ENCODE peak calls at places on chromosomes 12 and 14, in four cellular contexts. One of them, this sample, is unnamed.
A peak's percentile ranks its signal among the peaks of the same experiment; 100 is the strongest.

GRCh38 chr14:52546318-52546670 is 6.0 kb downstream of the TXNDC16 start:
- DNase-seq in HCT116: no peak
- DNase-seq in K562: no peak
- DNase-seq in A549: no peak
- DNase-seq in this sample: no peak

GRCh38 chr12:12899530-12900380 is 8.4 kb downstream of the GPRC5A start:
- DNase-seq in HCT116: no peak
- DNase-seq in K562: no peak
- DNase-seq in A549: peak; percentile 76
- DNase-seq in this sample: no peak

GRCh38 chr14:52395728-52396127 is 81.6 kb downstream of the PTGER2 start:
- DNase-seq in HCT116: no peak
- DNase-seq in K562: no peak
- DNase-seq in A549: no peak
- DNase-seq in this sample: no peak

GRCh38 chr14:34911209-34912150 is 36.3 kb upstream of the BAZ1A start:
- DNase-seq in HCT116: no peak
- DNase-seq in K562: no peak
- DNase-seq in A549: no peak
- DNase-seq in this sample: no peak

GRCh38 chr14:63992858-63993257 is 140.1 kb downstream of the SYNE2 start:
- DNase-seq in HCT116: no peak
- DNase-seq in K562: no peak
- DNase-seq in A549: no peak
- DNase-seq in this sample: no peak

GRCh38 chr12:94941440-94941862 is 62.0 kb downstream of the NDUFA12 start:
- DNase-seq in HCT116: no peak
- DNase-seq in K562: peak; percentile 21
- DNase-seq in A549: peak; percentile 63
- DNase-seq in this sample: peak; percentile 33

GRCh38 chr14:85607571-85608219 is 77.8 kb downstream of the FLRT2 start:
- DNase-seq in HCT116: no peak
- DNase-seq in K562: no peak
- DNase-seq in A549: peak; percentile 3
- DNase-seq in this sample: no peak

GRCh38 chr14:53214384-53214783 is 61.3 kb upstream of the DDHD1 start:
- DNase-seq in HCT116: no peak
- DNase-seq in K562: no peak
- DNase-seq in A549: no peak
- DNase-seq in this sample: no peak

GRCh38 chr14:92323916-92324818 is 1.2 kb downstream of the SLC24A4 start:
- DNase-seq in HCT116: no peak
- DNase-seq in K562: no peak
- DNase-seq in A549: no peak
- DNase-seq in this sample: no peak

GRCh38 chr12:38162013-38162412 is 154.6 kb upstream of the ALG10B start:
- DNase-seq in HCT116: no peak
- DNase-seq in K562: no peak
- DNase-seq in A549: no peak
- DNase-seq in this sample: no peak

GRCh38 chr14:101361451-101362433 is 199.6 kb upstream of the DIO3 start:
- DNase-seq in HCT116: no peak
- DNase-seq in K562: peak; percentile 19
- DNase-seq in A549: no peak
- DNase-seq in this sample: no peak

GRCh38 chr12:83106873-83107272 is 420.2 kb downstream of the TMTC2 start:
- DNase-seq in HCT116: no peak
- DNase-seq in K562: no peak
- DNase-seq in A549: peak; percentile 11
- DNase-seq in this sample: no peak

GRCh38 chr12:96239711-96240234 is 45.6 kb downstream of the ELK3 start:
- DNase-seq in HCT116: no peak
- DNase-seq in K562: no peak
- DNase-seq in A549: no peak
- DNase-seq in this sample: peak; percentile 91

GRCh38 chr12:89673603-89674002 is 35.0 kb downstream of the ATP2B1 start:
- DNase-seq in HCT116: no peak
- DNase-seq in K562: no peak
- DNase-seq in A549: no peak
- DNase-seq in this sample: no peak

GRCh38 chr14:90732142-90732541 is 84.1 kb downstream of the TTC7B start:
- DNase-seq in HCT116: no peak
- DNase-seq in K562: no peak
- DNase-seq in A549: no peak
- DNase-seq in this sample: no peak

GRCh38 chr14:74245292-74245691 is 6.0 kb downstream of the VSX2 start:
- DNase-seq in HCT116: no peak
- DNase-seq in K562: no peak
- DNase-seq in A549: no peak
- DNase-seq in this sample: no peak

GRCh38 chr12:23906329-23906728 is 43.1 kb downstream of the SOX5 start:
- DNase-seq in HCT116: no peak
- DNase-seq in K562: no peak
- DNase-seq in A549: no peak
- DNase-seq in this sample: no peak

GRCh38 chr12:107236824-107237467 is 143.6 kb upstream of the CRY1 start:
- DNase-seq in HCT116: no peak
- DNase-seq in K562: no peak
- DNase-seq in A549: no peak
- DNase-seq in this sample: no peak

GRCh38 chr14:51382506-51382905 is 142.5 kb downstream of the TMX1 start:
- DNase-seq in HCT116: no peak
- DNase-seq in K562: no peak
- DNase-seq in A549: no peak
- DNase-seq in this sample: no peak

GRCh38 chr12:66127695-66128094 is 2.9 kb downstream of the LLPH start:
- DNase-seq in HCT116: no peak
- DNase-seq in K562: no peak
- DNase-seq in A549: no peak
- DNase-seq in this sample: no peak

GRCh38 chr12:31020385-31021166 is 53.1 kb upstream of the DDX11 start:
- DNase-seq in HCT116: no peak
- DNase-seq in K562: no peak
- DNase-seq in A549: no peak
- DNase-seq in this sample: no peak

GRCh38 chr12:76023069-76023690 is 8.4 kb downstream of the PHLDA1 start:
- DNase-seq in HCT116: no peak
- DNase-seq in K562: no peak
- DNase-seq in A549: no peak
- DNase-seq in this sample: no peak

GRCh38 chr12:76024102-76024781 is 7.3 kb downstream of the PHLDA1 start:
- DNase-seq in HCT116: no peak
- DNase-seq in K562: no peak
- DNase-seq in A549: no peak
- DNase-seq in this sample: no peak

GRCh38 chr12:76026643-76027063 is 4.9 kb downstream of the PHLDA1 start:
- DNase-seq in HCT116: no peak
- DNase-seq in K562: no peak
- DNase-seq in A549: peak; percentile 71
- DNase-seq in this sample: no peak

GRCh38 chr12:76024942-76025600 is 6.5 kb downstream of the PHLDA1 start:
- DNase-seq in HCT116: no peak
- DNase-seq in K562: no peak
- DNase-seq in A549: peak; percentile 81
- DNase-seq in this sample: no peak

DNA sequence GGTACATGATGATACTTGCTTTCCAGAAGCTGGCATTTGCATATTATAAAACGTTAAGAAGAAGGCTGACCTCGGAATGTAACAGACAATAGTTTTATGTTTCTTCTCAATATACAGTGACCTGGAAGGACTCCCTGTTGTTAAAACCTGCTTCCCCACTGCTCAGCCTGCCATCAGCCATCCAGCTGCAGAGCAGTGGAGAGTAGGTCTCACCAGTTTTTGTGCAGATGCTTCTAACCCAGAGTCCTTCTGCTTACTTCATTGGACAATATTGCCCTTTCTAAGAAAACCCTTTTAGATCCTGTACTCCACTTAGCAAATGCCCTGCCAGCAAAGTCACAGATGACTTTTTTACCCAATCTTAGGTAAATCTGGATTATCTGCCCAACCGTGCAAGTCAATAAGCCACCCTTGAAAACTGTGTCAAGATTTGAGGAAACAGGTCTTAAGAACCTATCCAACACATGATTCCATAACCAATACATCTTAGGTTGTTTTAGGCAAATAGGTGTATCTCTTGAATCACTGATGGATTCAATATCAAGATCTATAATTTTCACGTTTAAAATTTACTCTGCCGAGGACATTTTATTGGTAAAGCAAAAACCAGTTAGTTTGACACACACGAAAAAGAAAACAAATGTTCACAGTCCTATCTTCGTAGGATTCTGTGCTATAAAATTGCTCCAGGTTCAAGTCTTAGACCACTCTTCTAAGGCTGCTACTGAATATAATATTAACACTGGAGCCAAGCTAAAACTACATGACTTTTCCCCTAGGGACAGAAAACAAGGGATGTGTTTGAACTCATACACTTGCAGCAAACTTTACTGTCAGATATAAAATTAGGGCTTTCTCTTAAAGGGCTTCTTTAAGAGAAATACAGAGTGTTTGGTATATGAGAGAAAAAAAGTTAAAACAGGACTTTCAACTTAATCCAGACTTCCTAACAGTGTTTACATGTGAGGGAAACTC is 5.7 kb downstream of the PHLDA1 start:
- DNase-seq in HCT116: no peak
- DNase-seq in K562: no peak
- DNase-seq in A549: peak; percentile 70
- DNase-seq in this sample: no peak
- TF ChIP-seq MAX in HCT116: no peak
- TF ChIP-seq MAX in K562: no peak
- TF ChIP-seq MAX in A549: no peak
- TF ChIP-seq MAX in this sample: no peak

GRCh38 chr14:59217011-59217410 is 28.5 kb downstream of the DAAM1 start:
- DNase-seq in HCT116: no peak
- DNase-seq in K562: no peak
- DNase-seq in A549: no peak
- DNase-seq in this sample: no peak

GRCh38 chr14:59214702-59215302 is 26.3 kb downstream of the DAAM1 start:
- DNase-seq in HCT116: no peak
- DNase-seq in K562: no peak
- DNase-seq in A549: no peak
- DNase-seq in this sample: no peak

GRCh38 chr14:59215757-59216156 is 27.3 kb downstream of the DAAM1 start:
- DNase-seq in HCT116: no peak
- DNase-seq in K562: no peak
- DNase-seq in A549: no peak
- DNase-seq in this sample: no peak

GRCh38 chr14:59213368-59214315 is 25.2 kb downstream of the DAAM1 start:
- DNase-seq in HCT116: no peak
- DNase-seq in K562: no peak
- DNase-seq in A549: no peak
- DNase-seq in this sample: no peak

DNA sequence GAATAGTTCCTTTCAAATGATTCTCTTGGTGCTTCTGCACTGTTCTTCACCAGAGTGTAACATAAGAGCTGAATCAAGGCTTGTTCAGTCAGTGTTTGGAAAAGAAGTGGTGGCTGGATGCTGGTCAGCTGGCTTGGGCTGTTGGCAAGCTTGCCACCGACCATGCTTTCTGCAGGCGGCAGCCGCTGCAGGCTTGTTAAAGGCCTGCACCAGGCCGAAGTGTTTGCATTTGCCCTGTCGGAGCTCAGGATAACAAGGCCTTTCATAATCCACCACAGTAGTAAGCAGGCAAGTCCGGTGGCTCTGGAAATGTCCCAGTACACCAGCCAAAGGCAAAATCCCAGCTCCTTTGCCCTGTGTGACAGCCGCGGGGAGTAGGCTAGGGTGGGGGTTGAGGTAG is 26.9 kb downstream of the DAAM1 start:
- DNase-seq in HCT116: no peak
- DNase-seq in K562: no peak
- DNase-seq in A549: no peak
- DNase-seq in this sample: no peak
- TF ChIP-seq MAX in HCT116: no peak
- TF ChIP-seq MAX in K562: no peak
- TF ChIP-seq MAX in A549: no peak
- TF ChIP-seq MAX in this sample: peak; percentile 58

DNA sequence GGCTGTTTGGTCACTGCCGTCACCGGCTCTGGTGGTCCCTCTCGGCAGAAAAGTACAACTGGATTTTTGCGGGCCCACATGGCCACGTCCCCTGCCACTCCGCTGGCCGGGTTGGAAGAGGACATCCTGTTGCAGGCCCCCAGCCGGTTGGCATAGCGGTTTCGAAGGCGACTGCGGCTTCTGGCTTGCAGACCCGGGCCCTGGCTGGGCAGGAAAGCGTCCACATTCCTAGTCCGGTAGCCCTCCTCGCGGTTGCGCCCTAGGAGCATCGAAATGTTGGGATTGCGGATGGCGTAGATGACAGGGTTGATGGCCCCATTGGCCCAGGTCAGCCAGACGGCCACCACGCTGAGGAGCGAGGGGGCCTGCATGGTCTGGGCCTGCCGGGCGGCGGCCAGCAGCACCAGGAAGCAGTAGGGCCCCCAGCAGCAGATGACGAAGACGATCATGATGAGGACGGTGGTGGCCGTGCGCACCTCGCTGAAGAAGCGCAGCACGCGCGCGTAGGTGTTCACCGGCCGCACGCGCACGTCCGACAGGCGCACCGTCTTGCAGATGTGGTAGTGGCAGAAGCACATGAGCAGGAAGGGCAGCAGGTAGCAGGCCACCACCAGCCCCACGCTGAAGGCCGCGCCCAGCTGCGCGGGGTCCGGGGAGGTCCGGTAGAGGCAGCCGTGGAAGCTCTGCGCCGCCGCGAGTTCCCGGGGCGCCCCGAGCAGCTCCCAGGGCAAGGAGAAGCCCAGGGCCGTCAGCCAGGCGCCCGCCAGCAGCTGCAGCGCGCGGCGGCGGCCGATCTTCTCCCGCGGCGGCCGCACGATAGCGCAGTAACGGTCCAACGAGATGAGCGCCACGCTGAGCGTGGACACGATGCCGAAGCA is 1.2 kb downstream of the GPR135 start:
- DNase-seq in HCT116: no peak
- DNase-seq in K562: no peak
- DNase-seq in A549: no peak
- DNase-seq in this sample: peak; percentile 80
- TF ChIP-seq MAX in HCT116: no peak
- TF ChIP-seq MAX in K562: no peak
- TF ChIP-seq MAX in A549: no peak
- TF ChIP-seq MAX in this sample: no peak

DNA sequence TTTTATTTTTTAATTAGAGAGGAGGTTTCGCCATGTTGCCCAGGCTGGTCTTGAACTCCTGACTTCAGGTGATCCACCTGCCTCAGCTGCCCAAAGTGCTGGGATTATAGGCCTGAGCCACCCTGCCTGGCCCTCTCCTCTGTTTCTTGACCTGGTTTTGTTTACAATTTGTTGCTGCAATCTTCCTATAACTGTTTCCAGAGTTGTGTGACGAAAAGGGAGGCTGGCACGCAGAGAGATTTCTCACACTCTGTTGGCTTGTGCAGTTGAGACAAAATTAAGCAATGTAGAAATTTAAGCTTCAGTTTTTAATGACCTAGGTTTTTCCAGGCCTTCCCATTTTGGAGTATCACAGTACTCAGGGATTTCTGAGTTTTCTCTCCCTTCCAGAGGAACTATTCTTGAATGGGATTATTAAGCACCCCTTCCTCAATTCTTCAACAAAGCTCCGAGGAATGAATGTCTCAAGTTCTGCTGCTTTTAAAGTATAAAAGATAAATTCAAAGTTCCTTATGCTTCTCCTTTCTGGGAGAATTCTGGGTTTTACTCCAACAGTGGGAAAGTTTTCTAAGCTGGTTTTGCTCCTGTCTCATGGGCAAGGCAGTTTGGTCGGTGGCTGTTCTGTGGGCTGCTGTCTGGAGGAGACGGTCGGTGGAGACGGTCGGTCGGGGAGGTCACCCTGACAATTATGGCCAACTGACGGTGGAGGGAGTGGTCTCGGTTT is 20.4 kb upstream of the FOS start:
- DNase-seq in HCT116: no peak
- DNase-seq in K562: no peak
- DNase-seq in A549: no peak
- DNase-seq in this sample: no peak
- TF ChIP-seq MAX in HCT116: no peak
- TF ChIP-seq MAX in K562: no peak
- TF ChIP-seq MAX in A549: no peak
- TF ChIP-seq MAX in this sample: no peak

This sample was measured in SK-N-SH.